ENCODE peak calls at places on chromosomes 3 and 15, in nine cellular contexts. O is endothelial cell, B is left lung, A is suprapubic skin, F is Caco-2, L is MCF 10A, Y is uterus, C is sigmoid colon, K is kidney epithelial cell. N is an unnamed sample.
A peak's percentile ranks its signal among the peaks of the same experiment; 100 is the strongest.

GRCh38 chr3:10169000-10169496 is 4.3 kb downstream of the IRAK2 start:
- DNase-seq in O (no peak), B (no peak), A (no peak), F (peak; percentile 51), L (no peak), Y (no peak), C (no peak), K (no peak), N (no peak)

GRCh38 chr15:23069496-23070166 is 30.3 kb upstream of the TUBGCP5 start:
- DNase-seq in O (peak; percentile 14), B (no peak), A (no peak), F (peak; percentile 22), L (no peak), Y (no peak), C (no peak), K (no peak), N (no peak)

GRCh38 chr3:177607596-177607995 is 410.3 kb upstream of the TBL1XR1 start:
- DNase-seq in O (no peak), B (no peak), A (no peak), F (no peak), L (no peak), Y (no peak), C (no peak), K (no peak), N (no peak)

GRCh38 chr3:53744351-53744750 is 101.9 kb downstream of the CHDH start:
- DNase-seq in O (no peak), B (no peak), A (no peak), F (peak; percentile 23), L (no peak), Y (no peak), C (no peak), K (no peak), N (peak; percentile 45)

GRCh38 chr3:194421-194820 is 2.1 kb upstream of the CHL1 start:
- DNase-seq in O (no peak), B (no peak), A (no peak), F (no peak), L (no peak), Y (no peak), C (no peak), K (no peak), N (no peak)

GRCh38 chr3:53809267-53809666 is 37.0 kb downstream of the CHDH start:
- DNase-seq in O (no peak), B (no peak), A (no peak), F (no peak), L (no peak), Y (no peak), C (peak; percentile 40), K (no peak), N (no peak)

GRCh38 chr15:99613887-99614642 is 48.3 kb downstream of the MEF2A start:
- DNase-seq in O (no peak), B (no peak), A (no peak), F (no peak), L (peak; percentile 81), Y (peak; percentile 39), C (peak; percentile 74), K (no peak), N (no peak)

GRCh38 chr15:24633082-24633481 is 42.5 kb upstream of the NPAP1 start:
- DNase-seq in O (no peak), B (no peak), A (no peak), F (no peak), L (no peak), Y (no peak), C (no peak), K (no peak), N (no peak)

GRCh38 chr3:159326998-159327397 is 525.1 kb downstream of the MFSD1 start:
- DNase-seq in O (no peak), B (no peak), A (no peak), F (no peak), L (no peak), Y (no peak), C (no peak), K (no peak), N (no peak)

GRCh38 chr3:159323848-159324247 is 522.0 kb downstream of the MFSD1 start:
- DNase-seq in O (no peak), B (no peak), A (no peak), F (no peak), L (no peak), Y (no peak), C (no peak), K (no peak), N (no peak)

GRCh38 chr3:159319156-159319555 is 517.3 kb downstream of the MFSD1 start:
- DNase-seq in O (no peak), B (no peak), A (no peak), F (no peak), L (no peak), Y (no peak), C (no peak), K (no peak), N (no peak)

DNA sequence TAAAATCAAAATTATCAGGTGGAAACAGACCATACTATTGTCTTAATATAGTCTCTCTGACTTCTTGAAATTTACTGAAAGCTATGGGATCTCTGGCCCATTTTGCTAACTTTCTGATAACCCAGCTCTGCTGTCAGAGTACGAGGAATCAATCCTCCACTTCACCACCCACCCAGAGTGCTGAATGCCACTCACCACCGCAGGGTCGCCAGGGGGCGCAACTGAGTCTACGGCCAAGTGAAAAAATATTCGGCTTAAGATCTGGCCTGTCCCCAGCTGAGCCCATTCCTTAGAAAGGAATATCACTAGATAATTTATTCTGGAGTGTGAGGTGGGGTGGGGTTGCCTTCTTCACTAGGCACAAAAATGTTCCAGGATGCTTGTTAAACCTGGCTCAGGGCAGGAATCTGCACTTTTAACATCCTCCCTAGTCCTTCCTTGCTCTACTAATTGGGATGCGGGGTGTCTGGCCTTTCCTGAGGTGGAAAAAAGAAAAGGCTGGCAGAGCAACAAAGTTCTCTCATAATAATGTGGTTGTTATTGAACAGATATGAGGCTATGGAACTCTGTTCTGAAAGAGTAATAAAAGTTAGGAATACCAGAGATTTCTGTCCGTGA is 520.6 kb downstream of the MFSD1 start:
- DNase-seq in O (peak; percentile 66), B (no peak), A (no peak), F (peak; percentile 42), L (peak; percentile 40), Y (no peak), C (no peak), K (no peak), N (peak; percentile 42)
- TF ChIP-seq CTCF in O (peak; percentile 93), B (peak; percentile 55), A (peak; percentile 41), F (peak; percentile 54), L (peak; percentile 60), Y (peak; percentile 10), C (no peak), K (peak; percentile 73), N (peak; percentile 79)

DNA sequence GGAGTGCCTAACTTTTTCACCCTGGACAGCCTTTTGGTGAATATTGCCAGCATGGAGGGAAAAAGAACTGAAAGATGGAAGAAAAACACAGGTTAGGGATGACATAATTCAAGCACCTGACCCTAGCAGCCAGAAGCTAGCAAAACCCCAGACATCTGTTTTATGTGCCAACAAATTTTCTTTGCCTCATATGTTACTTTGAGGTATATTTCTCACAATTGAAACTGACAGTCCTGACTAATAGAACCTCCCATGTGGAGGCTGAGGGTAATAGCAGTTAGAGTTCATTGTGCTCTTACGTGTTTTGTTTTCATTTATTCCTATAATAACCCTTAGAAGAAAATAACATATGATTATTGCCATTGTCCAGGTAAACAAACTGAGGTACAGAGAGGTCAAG is 71.5 kb upstream of the SLC25A26 start:
- DNase-seq in O (no peak), B (no peak), A (no peak), F (no peak), L (no peak), Y (no peak), C (no peak), K (no peak), N (no peak)
- TF ChIP-seq CTCF in O (no peak), B (no peak), A (no peak), F (no peak), L (no peak), Y (no peak), C (no peak), K (no peak), N (no peak)

DNA sequence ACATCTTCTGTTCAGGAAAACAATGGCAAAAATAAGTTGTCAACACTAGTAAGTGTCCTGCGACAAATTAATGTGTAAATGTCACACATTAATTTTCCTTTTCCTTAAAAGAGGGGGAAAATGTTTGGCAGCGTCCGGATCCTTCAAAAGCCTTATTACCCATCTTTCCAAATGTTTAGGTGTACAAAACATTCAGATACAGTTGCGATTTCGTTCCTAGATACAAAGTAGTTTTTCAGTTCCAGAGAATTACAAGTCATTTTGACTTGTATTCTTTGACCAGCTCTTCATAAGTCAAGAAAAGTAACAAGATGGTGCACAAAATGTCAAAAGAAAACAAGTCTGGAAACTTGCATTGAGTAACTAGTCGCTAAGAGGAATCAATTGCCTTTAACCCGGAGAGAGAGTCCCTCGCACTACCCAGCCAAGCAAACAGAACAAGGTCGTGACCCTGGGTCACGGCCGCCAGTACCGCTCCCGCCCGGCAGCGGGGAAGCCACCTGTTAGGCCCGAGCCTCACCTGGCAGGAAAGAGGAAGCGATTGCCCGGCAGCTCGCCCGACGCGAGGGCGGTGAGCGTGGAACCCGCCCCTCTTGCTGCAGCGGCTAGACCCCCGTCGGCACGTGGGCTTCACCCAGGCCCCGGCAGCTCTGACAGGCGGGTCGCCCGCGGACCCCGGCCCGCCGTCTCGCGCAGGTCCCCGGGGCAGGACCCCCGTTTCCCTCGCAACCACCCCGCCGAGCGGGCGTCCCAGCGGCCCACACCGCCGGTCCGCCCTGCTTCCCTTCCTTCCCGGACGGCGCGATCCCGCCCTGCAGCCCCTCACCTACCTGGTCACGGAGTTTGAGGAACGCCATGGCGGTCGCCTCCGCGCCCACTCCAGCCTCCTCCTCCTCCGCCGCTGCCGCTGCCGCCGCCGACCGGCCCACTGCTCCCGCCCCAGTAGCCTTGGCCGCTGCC is 61.0 kb upstream of the ANKRD28 start:
- DNase-seq in O (peak; percentile 41), B (peak; percentile 77), A (peak; percentile 67), F (peak; percentile 80), L (peak; percentile 55), Y (peak; percentile 22), C (no peak), K (no peak), N (peak; percentile 76)
- TF ChIP-seq CTCF in O (no peak), B (peak; percentile 29), A (no peak), F (no peak), L (no peak), Y (no peak), C (peak; percentile 27), K (no peak), N (no peak)

GRCh38 chr3:122772827-122773226 is 20.8 kb downstream of the HSPBAP1 start:
- DNase-seq in O (no peak), B (no peak), A (no peak), F (no peak), L (no peak), Y (no peak), C (no peak), K (no peak), N (no peak)

GRCh38 chr3:122776675-122777074 is 17.0 kb downstream of the HSPBAP1 start:
- DNase-seq in O (no peak), B (no peak), A (no peak), F (no peak), L (no peak), Y (no peak), C (no peak), K (no peak), N (no peak)

GRCh38 chr3:122773856-122774535 is 19.6 kb downstream of the HSPBAP1 start:
- DNase-seq in O (no peak), B (no peak), A (no peak), F (no peak), L (no peak), Y (no peak), C (no peak), K (no peak), N (peak; percentile 48)

GRCh38 chr3:122777077-122777476 is 16.6 kb downstream of the HSPBAP1 start:
- DNase-seq in O (no peak), B (no peak), A (no peak), F (no peak), L (no peak), Y (no peak), C (no peak), K (no peak), N (no peak)

GRCh38 chr3:122774564-122774963 is 19.1 kb downstream of the HSPBAP1 start:
- DNase-seq in O (no peak), B (no peak), A (no peak), F (no peak), L (no peak), Y (no peak), C (no peak), K (no peak), N (peak; percentile 12)
- TF ChIP-seq CTCF in O (no peak), B (no peak), A (no peak), F (no peak), L (no peak), Y (no peak), C (no peak), K (no peak), N (no peak)

N was measured in GM10248.